ENCODE peak calls at places on chromosome 5, in seven cellular contexts. X is activated naive CD4-positive, alpha-beta T cell treated with anti-CD3 and anti-CD28 coated beads, Interleukin-2, amount 10 ng/mL, durations not matched to agents 7 days and 5 days; J is GM12865; C is RCC 7860; V is K562; H is amniotic stem cell; Z is activated CD8-positive, alpha-beta memory T cell treated with anti-CD3 and anti-CD28 coated beads, Interleukin-2, amount 10 ng/mL, durations not matched to agents 7 days and 5 days. E is an unnamed sample.

GRCh38 chr5:145791866-145792265 is 43.3 kb downstream of the PRELID2 start:
- DNase-seq in X (no peak), J (no peak), C (no peak), V (no peak), H (no peak), Z (no peak), E (no peak)

GRCh38 chr5:177126771-177127170 is 6.8 kb upstream of the NSD1 start:
- DNase-seq in X (no peak), J (no peak), C (no peak), V (no peak), H (no peak), Z (no peak), E (no peak)

GRCh38 chr5:147803941-147804717 is 21.6 kb upstream of the JAKMIP2 start:
- DNase-seq in X (no peak), J (no peak), C (no peak), V (no peak), H (no peak), Z (no peak), E (no peak)

GRCh38 chr5:171295801-171296200 is 13.2 kb upstream of the TLX3 start:
- DNase-seq in X (no peak), J (no peak), C (no peak), V (no peak), H (no peak), Z (no peak), E (no peak)

GRCh38 chr5:55360190-55360589 is 52.4 kb downstream of the MTREX start:
- DNase-seq in X (no peak), J (no peak), C (no peak), V (no peak), H (no peak), Z (no peak), E (no peak)

GRCh38 chr5:164345173-164345572 is 839.8 kb downstream of the MAT2B start:
- DNase-seq in X (no peak), J (no peak), C (no peak), V (no peak), H (peak), Z (no peak), E (no peak)

GRCh38 chr5:171619196-171619595 is 166.4 kb upstream of the SMIM23 start:
- DNase-seq in X (no peak), J (no peak), C (no peak), V (no peak), H (no peak), Z (no peak), E (no peak)

GRCh38 chr5:123700624-123701023 is 188.6 kb downstream of the CSNK1G3 start:
- DNase-seq in X (no peak), J (no peak), C (peak), V (no peak), H (peak), Z (no peak), E (peak)

GRCh38 chr5:175713930-175714329 is 56.1 kb downstream of the HRH2 start:
- DNase-seq in X (peak), J (no peak), C (no peak), V (no peak), H (no peak), Z (no peak), E (no peak)

GRCh38 chr5:172123269-172123692 is 64.7 kb downstream of the STK10 start:
- DNase-seq in X (no peak), J (no peak), C (peak), V (peak), H (peak), Z (no peak), E (peak)

GRCh38 chr5:160749026-160749425 is 103.0 kb downstream of the ATP10B start:
- DNase-seq in X (no peak), J (no peak), C (no peak), V (no peak), H (no peak), Z (no peak), E (no peak)

GRCh38 chr5:43631182-43631910 is 28.4 kb downstream of the NNT start:
- DNase-seq in X (peak), J (peak), C (peak), V (peak), H (peak), Z (no peak), E (peak)

E was measured in smooth muscle cell of the brain vasculature.